ENCODE peak calls at places on chromosome 21, in four cellular contexts. One of them, this sample, is unnamed.

GRCh38 chr21:39114871-39115658 is 68.2 kb downstream of the PSMG1 start:
- DNase-seq in IMR-90: peak; percentile 74
- DNase-seq in GM12864: no peak
- DNase-seq in T-cell: no peak
- DNase-seq in this sample: no peak

GRCh38 chr21:20551939-20552338 is 446.3 kb upstream of the NCAM2 start:
- DNase-seq in T-cell: no peak
- DNase-seq in IMR-90: no peak
- DNase-seq in GM12864: no peak
- DNase-seq in this sample: no peak

GRCh38 chr21:17406202-17406601 is 106.6 kb upstream of the CXADR start:
- DNase-seq in GM12864: no peak
- DNase-seq in T-cell: no peak
- DNase-seq in IMR-90: no peak
- DNase-seq in this sample: peak; percentile 3

GRCh38 chr21:46207006-46207919 is 21.3 kb downstream of the LSS start:
- DNase-seq in GM12864: no peak
- DNase-seq in T-cell: no peak
- DNase-seq in IMR-90: no peak
- DNase-seq in this sample: no peak

GRCh38 chr21:29449306-29449940 is 150.7 kb downstream of the BACH1 start:
- DNase-seq in T-cell: no peak
- DNase-seq in GM12864: no peak
- DNase-seq in IMR-90: no peak
- DNase-seq in this sample: no peak

GRCh38 chr21:40074198-40074597 is 207.0 kb downstream of the PCP4 start:
- DNase-seq in IMR-90: no peak
- DNase-seq in GM12864: no peak
- DNase-seq in T-cell: no peak
- DNase-seq in this sample: no peak

GRCh38 chr21:33334824-33335223 is 10.1 kb downstream of the IFNAR1 start:
- DNase-seq in T-cell: no peak
- DNase-seq in GM12864: no peak
- DNase-seq in IMR-90: no peak
- DNase-seq in this sample: no peak

GRCh38 chr21:41678944-41679343 is 87.9 kb downstream of the RIPK4 start:
- DNase-seq in GM12864: no peak
- DNase-seq in IMR-90: peak; percentile 94
- DNase-seq in T-cell: no peak
- DNase-seq in this sample: no peak

GRCh38 chr21:37874904-37875780 is 41.1 kb downstream of the KCNJ6 start:
- DNase-seq in GM12864: no peak
- DNase-seq in IMR-90: no peak
- DNase-seq in T-cell: no peak
- DNase-seq in this sample: no peak